ENCODE peak calls at places on chromosomes 2 and 18, in four cellular contexts. One of them, this sample, is unnamed.

GRCh38 chr2:238963970-238964331 is 116.1 kb downstream of the TWIST2 start:
- DNase-seq in A549: no peak
- DNase-seq in sigmoid colon: no peak
- DNase-seq in lower leg skin: no peak
- DNase-seq in this sample: no peak

GRCh38 chr18:24802439-24802838 is 342.0 kb downstream of the HRH4 start:
- DNase-seq in A549: no peak
- DNase-seq in lower leg skin: no peak
- DNase-seq in sigmoid colon: no peak
- DNase-seq in this sample: no peak

GRCh38 chr2:181404472-181404871 is 52.7 kb upstream of the ITGA4 start:
- DNase-seq in lower leg skin: no peak
- DNase-seq in A549: no peak
- DNase-seq in sigmoid colon: no peak
- DNase-seq in this sample: no peak

GRCh38 chr2:29033172-29033571 is 41.2 kb downstream of the PCARE start:
- DNase-seq in sigmoid colon: no peak
- DNase-seq in A549: peak; percentile 66
- DNase-seq in lower leg skin: no peak
- DNase-seq in this sample: no peak

GRCh38 chr2:80256396-80257167 is 48.0 kb downstream of the LRRTM1 start:
- DNase-seq in lower leg skin: no peak
- DNase-seq in A549: no peak
- DNase-seq in sigmoid colon: no peak
- DNase-seq in this sample: no peak

GRCh38 chr2:225398372-225398771 is 1.1 kb upstream of the NYAP2 start:
- DNase-seq in sigmoid colon: no peak
- DNase-seq in A549: no peak
- DNase-seq in lower leg skin: no peak
- DNase-seq in this sample: no peak

GRCh38 chr18:62942578-62942977 is 227.2 kb downstream of the PHLPP1 start:
- DNase-seq in A549: no peak
- DNase-seq in lower leg skin: no peak
- DNase-seq in sigmoid colon: no peak
- DNase-seq in this sample: no peak

GRCh38 chr2:48767330-48767729 is 11.8 kb upstream of the LHCGR start:
- DNase-seq in sigmoid colon: no peak
- DNase-seq in lower leg skin: no peak
- DNase-seq in A549: no peak
- DNase-seq in this sample: no peak

GRCh38 chr2:109324859-109325258 is 195.9 kb downstream of the SH3RF3 start:
- DNase-seq in sigmoid colon: peak; percentile 87
- DNase-seq in A549: no peak
- DNase-seq in lower leg skin: peak; percentile 93
- DNase-seq in this sample: no peak

GRCh38 chr18:79447703-79448367 is 52.1 kb downstream of the NFATC1 start:
- DNase-seq in lower leg skin: no peak
- DNase-seq in A549: no peak
- DNase-seq in sigmoid colon: no peak
- DNase-seq in this sample: no peak

GRCh38 chr2:139214806-139215205 is 434.6 kb upstream of the NXPH2 start:
- DNase-seq in A549: no peak
- DNase-seq in lower leg skin: no peak
- DNase-seq in sigmoid colon: no peak
- DNase-seq in this sample: no peak

GRCh38 chr18:77702686-77703085 is 453.0 kb downstream of the GALR1 start:
- DNase-seq in lower leg skin: no peak
- DNase-seq in sigmoid colon: no peak
- DNase-seq in A549: peak; percentile 1
- DNase-seq in this sample: no peak

GRCh38 chr2:27441958-27442281 is 261 bp upstream of the KRTCAP3 start:
- DNase-seq in A549: no peak
- DNase-seq in sigmoid colon: no peak
- DNase-seq in lower leg skin: no peak
- DNase-seq in this sample: no peak

GRCh38 chr2:27441226-27441926 is 805 bp upstream of the KRTCAP3 start:
- DNase-seq in lower leg skin: no peak
- DNase-seq in A549: no peak
- DNase-seq in sigmoid colon: no peak
- DNase-seq in this sample: no peak

GRCh38 chr2:27442981-27443323 is 771 bp downstream of the KRTCAP3 start:
- DNase-seq in lower leg skin: no peak
- DNase-seq in A549: no peak
- DNase-seq in sigmoid colon: no peak
- DNase-seq in this sample: no peak

GRCh38 chr2:27445155-27445554 is 3.0 kb downstream of the KRTCAP3 start:
- DNase-seq in sigmoid colon: no peak
- DNase-seq in lower leg skin: no peak
- DNase-seq in A549: no peak
- DNase-seq in this sample: no peak

DNA sequence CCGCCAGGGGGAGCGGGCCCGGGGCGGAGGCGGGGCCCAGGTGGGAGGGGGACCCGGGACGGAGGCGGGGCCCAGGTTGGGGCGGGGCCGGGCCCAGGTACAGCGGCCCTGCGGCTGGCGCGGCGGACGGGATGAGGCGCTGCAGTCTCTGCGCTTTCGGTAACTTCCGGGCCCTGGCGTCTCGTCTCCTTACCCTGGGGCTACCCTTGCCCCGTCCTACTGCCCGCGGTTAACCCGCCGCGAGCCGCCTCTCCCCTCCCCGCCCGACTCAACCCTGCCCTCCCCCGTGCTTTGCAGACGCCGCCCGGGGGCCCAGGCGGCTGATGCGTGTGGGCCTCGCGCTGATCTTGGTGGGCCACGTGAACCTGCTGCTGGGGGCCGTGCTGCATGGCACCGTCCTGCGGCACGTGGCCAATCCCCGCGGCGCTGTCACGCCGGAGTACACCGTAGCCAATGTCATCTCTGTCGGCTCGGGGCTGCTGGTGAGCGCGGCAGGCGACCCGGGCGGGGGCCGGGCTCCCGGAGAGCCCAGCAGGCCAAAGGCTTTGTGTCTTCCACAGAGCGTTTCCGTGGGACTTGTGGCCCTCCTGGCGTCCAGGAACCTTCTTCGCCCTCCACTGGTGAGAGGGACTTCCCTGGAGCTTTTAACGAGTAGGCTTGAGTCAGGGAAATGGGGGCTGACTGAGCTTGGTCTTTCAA is at the start of gene KRTCAP3:
- DNase-seq in A549: no peak
- DNase-seq in lower leg skin: no peak
- DNase-seq in sigmoid colon: no peak
- DNase-seq in this sample: no peak
- TF ChIP-seq POLR2A in A549: no peak
- TF ChIP-seq POLR2A in lower leg skin: no peak
- TF ChIP-seq POLR2A in sigmoid colon: no peak
- TF ChIP-seq POLR2A in this sample: peak; percentile 30

GRCh38 chr2:99522155-99522554 is 32.3 kb upstream of the REV1 start:
- DNase-seq in sigmoid colon: no peak
- DNase-seq in lower leg skin: no peak
- DNase-seq in A549: no peak
- DNase-seq in this sample: no peak

GRCh38 chr2:99524056-99524455 is 34.2 kb upstream of the REV1 start:
- DNase-seq in sigmoid colon: no peak
- DNase-seq in A549: no peak
- DNase-seq in lower leg skin: no peak
- DNase-seq in this sample: no peak

DNA sequence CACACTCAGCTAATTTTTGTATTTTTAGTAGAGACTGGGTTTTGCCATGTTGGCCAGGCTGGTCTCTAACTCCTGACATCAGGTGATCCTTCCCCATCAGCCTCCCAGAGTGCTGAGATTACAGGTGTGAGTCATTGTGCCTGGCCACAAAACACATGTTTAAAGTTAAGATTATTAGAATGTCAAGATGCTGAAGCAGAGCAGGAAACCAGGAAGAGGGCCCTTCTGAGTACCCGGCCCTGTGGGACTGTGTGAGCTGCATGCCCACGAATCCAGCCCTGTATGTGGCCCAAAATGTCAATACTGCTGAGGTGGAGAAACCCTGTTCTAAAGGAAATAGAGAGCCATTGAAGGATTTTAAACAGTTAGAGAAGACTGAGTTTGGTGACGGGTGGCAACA is 31.0 kb upstream of the REV1 start:
- DNase-seq in lower leg skin: no peak
- DNase-seq in A549: no peak
- DNase-seq in sigmoid colon: no peak
- DNase-seq in this sample: no peak
- TF ChIP-seq POLR2A in lower leg skin: no peak
- TF ChIP-seq POLR2A in A549: no peak
- TF ChIP-seq POLR2A in sigmoid colon: no peak
- TF ChIP-seq POLR2A in this sample: no peak

GRCh38 chr2:135022952-135023880 is 24.0 kb downstream of the MAP3K19 start:
- DNase-seq in A549: no peak
- DNase-seq in sigmoid colon: no peak
- DNase-seq in lower leg skin: no peak
- DNase-seq in this sample: no peak
- TF ChIP-seq POLR2A in A549: no peak
- TF ChIP-seq POLR2A in sigmoid colon: no peak
- TF ChIP-seq POLR2A in lower leg skin: no peak
- TF ChIP-seq POLR2A in this sample: no peak

DNA sequence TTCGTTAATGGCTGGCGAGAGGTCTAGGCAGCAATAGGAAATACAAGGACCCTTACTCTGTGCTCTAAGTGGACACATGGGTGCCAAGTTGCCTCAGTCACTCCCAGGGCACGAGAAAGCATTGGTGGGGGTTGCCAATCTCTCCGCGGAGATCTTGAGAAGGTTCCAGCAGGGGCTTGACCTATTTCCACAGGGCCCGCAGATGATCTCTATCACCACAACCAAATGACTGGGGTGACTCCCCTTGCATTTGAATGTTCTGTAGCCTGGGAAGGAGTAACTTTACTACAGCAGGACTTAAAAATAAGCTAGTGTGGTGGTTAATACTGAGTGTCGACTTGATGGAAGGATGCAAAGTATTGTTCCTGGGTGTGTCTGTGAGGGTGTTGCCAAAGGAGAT is 8.1 kb downstream of the CDC42EP3 start:
- DNase-seq in A549: no peak
- DNase-seq in sigmoid colon: no peak
- DNase-seq in lower leg skin: no peak
- DNase-seq in this sample: no peak
- TF ChIP-seq POLR2A in A549: no peak
- TF ChIP-seq POLR2A in sigmoid colon: no peak
- TF ChIP-seq POLR2A in lower leg skin: no peak
- TF ChIP-seq POLR2A in this sample: peak; percentile 7